ENCODE peak calls at places on chromosome 3, in five cellular contexts. P is choroid plexus epithelial cell, J is kidney, L is tibial artery, F is fibroblast of lung. C is an unnamed sample.

GRCh38 chr3:118597184-118597583 is 437.5 kb downstream of the IGSF11 start:
- DNase-seq in P (no peak), J (no peak), L (no peak), F (no peak), C (no peak)

GRCh38 chr3:156816091-156816793 is 9.9 kb upstream of the LEKR1 start:
- DNase-seq in P (peak), J (peak), L (peak), F (peak), C (no peak)

GRCh38 chr3:156014456-156014855 is 105.9 kb upstream of the KCNAB1 start:
- DNase-seq in P (no peak), J (no peak), L (no peak), F (no peak), C (no peak)

GRCh38 chr3:72255736-72256559 is 471.0 kb upstream of the PROK2 start:
- DNase-seq in P (peak), J (peak), L (peak), F (no peak), C (peak)

GRCh38 chr3:179071161-179071568 is 444 bp downstream of the ZMAT3 start:
- DNase-seq in P (peak), J (no peak), L (peak), F (peak), C (peak)

GRCh38 chr3:196202516-196202970 is 8.7 kb downstream of the ZDHHC19 start:
- DNase-seq in P (peak), J (peak), L (peak), F (peak), C (no peak)

GRCh38 chr3:80051602-80051962 is 283.8 kb upstream of the ROBO1 start:
- DNase-seq in P (no peak), J (peak), L (no peak), F (no peak), C (no peak)

GRCh38 chr3:101825904-101826445 is 23.3 kb upstream of the NFKBIZ start:
- DNase-seq in P (peak), J (no peak), L (no peak), F (peak), C (peak)

GRCh38 chr3:52317601-52318000 is 1.5 kb downstream of the DNAH1 start:
- DNase-seq in P (peak), J (peak), L (no peak), F (peak), C (peak)
- H3K4me3 ChIP-seq in P (peak), J (peak), L (peak), F (peak), C (peak)

GRCh38 chr3:140351466-140351865 is 326.4 kb upstream of the TRIM42 start:
- DNase-seq in P (no peak), J (no peak), L (no peak), F (no peak), C (no peak)
- TF ChIP-seq CTCF in P (no peak), J (no peak), L (no peak), F (no peak), C (no peak)

GRCh38 chr3:189331002-189331418 is 159.2 kb downstream of the TPRG1 start:
- DNase-seq in P (no peak), J (no peak), L (no peak), F (no peak), C (no peak)
- H3K4me3 ChIP-seq in P (no peak), J (no peak), L (no peak), F (no peak), C (no peak)

GRCh38 chr3:169072494-169072893 is 591.0 kb downstream of the MECOM start:
- DNase-seq in P (peak), J (no peak), L (no peak), F (peak), C (no peak)
- TF ChIP-seq CTCF in P (no peak), J (no peak), L (no peak), F (no peak), C (no peak)